ENCODE peak calls at places on chromosomes 11 and 22, in nine cellular contexts. E is iris pigment epithelial cell; I is endodermal cell; F is fibroblast of the aortic adventitia; K is germinal center; D is naive B cell; A is T-cell; S is GM04504; W is activated CD8-positive, alpha-beta T cell treated with anti-CD3 and anti-CD28 coated beads for 36 hours. N is an unnamed sample.

GRCh38 chr11:112024178-112024777 is 930 bp upstream of the DLAT start:
- DNase-seq in E (no peak), I (no peak), F (no peak), K (peak), D (peak), A (no peak), S (no peak), W (peak), N (no peak)

GRCh38 chr11:77067776-77068460 is 1.1 kb downstream of the CAPN5 start:
- DNase-seq in E (no peak), I (peak), F (no peak), K (no peak), D (no peak), A (no peak), S (no peak), W (no peak), N (no peak)

GRCh38 chr22:22243033-22243680 is 1.4 kb upstream of the VPREB1 start:
- DNase-seq in E (no peak), I (no peak), F (no peak), K (no peak), D (no peak), A (no peak), S (no peak), W (no peak), N (no peak)

GRCh38 chr11:114317738-114318137 is 21.5 kb downstream of the NNMT start:
- DNase-seq in E (no peak), I (peak), F (peak), K (no peak), D (no peak), A (no peak), S (no peak), W (no peak), N (peak)

GRCh38 chr11:69662021-69662698 is 13.0 kb downstream of the LTO1 start:
- DNase-seq in E (no peak), I (peak), F (peak), K (no peak), D (no peak), A (no peak), S (no peak), W (no peak), N (no peak)

GRCh38 chr11:69106124-69106811 is 49.5 kb upstream of the SMIM38 start:
- DNase-seq in E (no peak), I (no peak), F (no peak), K (no peak), D (no peak), A (no peak), S (no peak), W (no peak), N (no peak)

GRCh38 chr22:36068776-36069344 is 40.2 kb upstream of the RBFOX2 start:
- DNase-seq in E (no peak), I (no peak), F (no peak), K (no peak), D (no peak), A (no peak), S (no peak), W (no peak), N (no peak)

GRCh38 chr11:102109896-102110760 is at the start of gene YAP1:
- DNase-seq in E (peak), I (peak), F (peak), K (peak), D (peak), A (peak), S (peak), W (peak), N (peak)

GRCh38 chr22:39936523-39937145 is 23.6 kb upstream of the TMA7B start:
- DNase-seq in E (no peak), I (no peak), F (no peak), K (no peak), D (peak), A (no peak), S (no peak), W (peak), N (no peak)

GRCh38 chr11:64081663-64082442 is 46.1 kb downstream of the FLRT1 start:
- DNase-seq in E (no peak), I (no peak), F (no peak), K (no peak), D (no peak), A (no peak), S (no peak), W (no peak), N (no peak)

GRCh38 chr22:36379593-36380361 is 8.0 kb downstream of the MYH9 start:
- DNase-seq in E (no peak), I (peak), F (no peak), K (no peak), D (no peak), A (peak), S (no peak), W (peak), N (no peak)

N was measured in cardiac fibroblast.